ENCODE peak calls at places on chromosome 2, in five cellular contexts. M is cardiac septum; A is brain microvascular endothelial cell; Y is HTR-8/SVneo; L is CD4-positive, CD25-positive, alpha-beta regulatory T cell. J is an unnamed sample.

GRCh38 chr2:199861116-199861774 is 10.3 kb upstream of the FTCDNL1 start:
- DNase-seq in Y (peak), M (no peak), L (peak), A (no peak), J (peak)

GRCh38 chr2:108061485-108062042 is 75.2 kb downstream of the SLC5A7 start:
- DNase-seq in M (no peak), Y (no peak), A (no peak), L (no peak), J (no peak)

GRCh38 chr2:230124792-230125452 is 56.2 kb upstream of the SLC16A14 start:
- DNase-seq in L (no peak), A (no peak), M (peak), Y (peak), J (no peak)

GRCh38 chr2:193103064-193103463 is 908.3 kb upstream of the TMEFF2 start:
- DNase-seq in L (no peak), A (no peak), Y (peak), M (no peak), J (no peak)

GRCh38 chr2:178908810-178909209 is 101.6 kb upstream of the TTN start:
- DNase-seq in A (no peak), L (no peak), M (no peak), Y (no peak), J (no peak)

GRCh38 chr2:147100406-147101035 is 744.3 kb upstream of the ACVR2A start:
- DNase-seq in M (no peak), L (no peak), A (no peak), Y (peak), J (no peak)

GRCh38 chr2:185608799-185609198 is 129.8 kb upstream of the FSIP2 start:
- DNase-seq in A (peak), L (no peak), Y (peak), M (no peak), J (peak)

GRCh38 chr2:1752751-1753150 is 8.4 kb upstream of the PXDN start:
- DNase-seq in A (no peak), Y (no peak), L (no peak), M (peak), J (no peak)

GRCh38 chr2:86787701-86788100 is 3.0 kb downstream of the CD8A start:
- DNase-seq in A (no peak), M (no peak), L (no peak), Y (no peak), J (peak)

GRCh38 chr2:77512521-77512920 is 9.7 kb downstream of the LRRTM4 start:
- DNase-seq in Y (no peak), M (no peak), A (no peak), L (no peak), J (peak)

GRCh38 chr2:71605781-71606241 is 152.4 kb downstream of the DYSF start:
- DNase-seq in M (peak), Y (no peak), A (no peak), L (no peak), J (no peak)

GRCh38 chr2:68747918-68748317 is 13.3 kb downstream of the ARHGAP25 start:
- DNase-seq in M (no peak), A (no peak), L (no peak), Y (no peak), J (no peak)

GRCh38 chr2:227710986-227711385 is 6.8 kb downstream of the SLC19A3 start:
- DNase-seq in L (no peak), Y (no peak), A (no peak), M (no peak), J (no peak)

GRCh38 chr2:15989559-15989958 is 49.2 kb downstream of the MYCN start:
- DNase-seq in Y (no peak), A (no peak), M (no peak), L (no peak), J (no peak)

GRCh38 chr2:85111819-85112281 is 21.3 kb upstream of the TCF7L1 start:
- DNase-seq in L (no peak), M (no peak), A (no peak), Y (no peak), J (no peak)

GRCh38 chr2:140603401-140603800 is 1527.4 kb downstream of the LRP1B start:
- DNase-seq in Y (no peak), A (no peak), M (no peak), L (no peak), J (no peak)

GRCh38 chr2:111119004-111119846 is 1.5 kb upstream of the BCL2L11 start:
- DNase-seq in M (no peak), Y (no peak), L (peak), A (no peak), J (no peak)

GRCh38 chr2:71336384-71336783 is 4.8 kb downstream of the ZNF638 start:
- DNase-seq in A (no peak), Y (no peak), L (no peak), M (no peak), J (no peak)

GRCh38 chr2:191202209-191202721 is 42.9 kb upstream of the MYO1B start:
- DNase-seq in Y (peak), L (no peak), A (peak), M (no peak), J (no peak)

GRCh38 chr2:151118269-151118668 is 143.4 kb downstream of the RBM43 start:
- DNase-seq in Y (no peak), M (no peak), A (no peak), L (no peak), J (no peak)

GRCh38 chr2:234587341-234588053 is 90.6 kb upstream of the ARL4C start:
- DNase-seq in A (peak), L (no peak), M (no peak), Y (peak), J (no peak)

GRCh38 chr2:134628453-134628852 is 90.3 kb downstream of the TMEM163 start:
- DNase-seq in Y (no peak), A (no peak), L (no peak), M (no peak), J (no peak)